ENCODE peak calls at places on chromosomes 16 and 17, in seven cellular contexts. One of them, this sample, is unnamed.

GRCh38 chr17:81346090-81346907 is 49.0 kb upstream of the BAHCC1 start:
- DNase-seq in astrocyte of the spinal cord: peak
- DNase-seq in activated CD4-positive, CD25-positive, alpha-beta regulatory T cell: peak
- DNase-seq in foreskin fibroblast: peak
- DNase-seq in GM19239: peak
- DNase-seq in progenitor cell of endocrine pancreas: peak
- DNase-seq in AG04450: peak
- DNase-seq in this sample: peak

GRCh38 chr17:41736983-41737679 is 2.7 kb upstream of the HAP1 start:
- DNase-seq in activated CD4-positive, CD25-positive, alpha-beta regulatory T cell: no peak
- DNase-seq in progenitor cell of endocrine pancreas: no peak
- DNase-seq in GM19239: no peak
- DNase-seq in foreskin fibroblast: no peak
- DNase-seq in AG04450: no peak
- DNase-seq in astrocyte of the spinal cord: no peak
- DNase-seq in this sample: no peak

GRCh38 chr16:10886739-10887269 is 9.8 kb downstream of the CIITA start:
- DNase-seq in astrocyte of the spinal cord: no peak
- DNase-seq in GM19239: no peak
- DNase-seq in progenitor cell of endocrine pancreas: no peak
- DNase-seq in foreskin fibroblast: no peak
- DNase-seq in AG04450: no peak
- DNase-seq in activated CD4-positive, CD25-positive, alpha-beta regulatory T cell: no peak
- DNase-seq in this sample: no peak

GRCh38 chr17:55053855-55054254 is 85.3 kb downstream of the STXBP4 start:
- DNase-seq in AG04450: no peak
- DNase-seq in astrocyte of the spinal cord: peak
- DNase-seq in GM19239: no peak
- DNase-seq in foreskin fibroblast: peak
- DNase-seq in activated CD4-positive, CD25-positive, alpha-beta regulatory T cell: no peak
- DNase-seq in progenitor cell of endocrine pancreas: no peak
- DNase-seq in this sample: no peak

GRCh38 chr16:12959072-12959471 is 57.7 kb downstream of the SHISA9 start:
- DNase-seq in astrocyte of the spinal cord: no peak
- DNase-seq in activated CD4-positive, CD25-positive, alpha-beta regulatory T cell: no peak
- DNase-seq in AG04450: no peak
- DNase-seq in progenitor cell of endocrine pancreas: no peak
- DNase-seq in GM19239: no peak
- DNase-seq in foreskin fibroblast: no peak
- DNase-seq in this sample: no peak

GRCh38 chr16:86833136-86833535 is 254.8 kb downstream of the FOXL1 start:
- DNase-seq in foreskin fibroblast: peak
- DNase-seq in activated CD4-positive, CD25-positive, alpha-beta regulatory T cell: no peak
- DNase-seq in astrocyte of the spinal cord: peak
- DNase-seq in GM19239: no peak
- DNase-seq in progenitor cell of endocrine pancreas: no peak
- DNase-seq in AG04450: no peak
- DNase-seq in this sample: no peak

GRCh38 chr17:36856921-36857381 is 80.3 kb upstream of the LHX1 start:
- DNase-seq in astrocyte of the spinal cord: no peak
- DNase-seq in progenitor cell of endocrine pancreas: no peak
- DNase-seq in AG04450: no peak
- DNase-seq in activated CD4-positive, CD25-positive, alpha-beta regulatory T cell: no peak
- DNase-seq in foreskin fibroblast: peak
- DNase-seq in GM19239: no peak
- DNase-seq in this sample: no peak

GRCh38 chr16:55323637-55324490 is at the start of gene IRX6:
- DNase-seq in AG04450: no peak
- DNase-seq in progenitor cell of endocrine pancreas: peak
- DNase-seq in activated CD4-positive, CD25-positive, alpha-beta regulatory T cell: no peak
- DNase-seq in foreskin fibroblast: peak
- DNase-seq in GM19239: no peak
- DNase-seq in astrocyte of the spinal cord: no peak
- DNase-seq in this sample: no peak

GRCh38 chr17:11506635-11507034 is 91.6 kb upstream of the DNAH9 start:
- DNase-seq in AG04450: no peak
- DNase-seq in GM19239: no peak
- DNase-seq in activated CD4-positive, CD25-positive, alpha-beta regulatory T cell: no peak
- DNase-seq in foreskin fibroblast: no peak
- DNase-seq in progenitor cell of endocrine pancreas: peak
- DNase-seq in astrocyte of the spinal cord: no peak
- DNase-seq in this sample: no peak

GRCh38 chr16:65473699-65474098 is 351.8 kb upstream of the CDH11 start:
- DNase-seq in astrocyte of the spinal cord: no peak
- DNase-seq in AG04450: no peak
- DNase-seq in progenitor cell of endocrine pancreas: no peak
- DNase-seq in GM19239: no peak
- DNase-seq in foreskin fibroblast: no peak
- DNase-seq in activated CD4-positive, CD25-positive, alpha-beta regulatory T cell: no peak
- DNase-seq in this sample: no peak

GRCh38 chr17:29577009-29577777 is 8.7 kb downstream of the TP53I13 start:
- DNase-seq in astrocyte of the spinal cord: no peak
- DNase-seq in AG04450: no peak
- DNase-seq in GM19239: no peak
- DNase-seq in foreskin fibroblast: no peak
- DNase-seq in activated CD4-positive, CD25-positive, alpha-beta regulatory T cell: no peak
- DNase-seq in progenitor cell of endocrine pancreas: no peak
- DNase-seq in this sample: no peak

GRCh38 chr17:49440581-49440980 is 25.9 kb upstream of the PHB1 start:
- DNase-seq in GM19239: no peak
- DNase-seq in progenitor cell of endocrine pancreas: no peak
- DNase-seq in foreskin fibroblast: no peak
- DNase-seq in AG04450: no peak
- DNase-seq in astrocyte of the spinal cord: no peak
- DNase-seq in activated CD4-positive, CD25-positive, alpha-beta regulatory T cell: no peak
- DNase-seq in this sample: no peak

GRCh38 chr16:88703486-88704309 is 2.5 kb downstream of the RNF166 start:
- DNase-seq in AG04450: no peak
- DNase-seq in activated CD4-positive, CD25-positive, alpha-beta regulatory T cell: peak
- DNase-seq in astrocyte of the spinal cord: no peak
- DNase-seq in progenitor cell of endocrine pancreas: no peak
- DNase-seq in GM19239: no peak
- DNase-seq in foreskin fibroblast: no peak
- DNase-seq in this sample: no peak

GRCh38 chr17:8016632-8017424 is 14.4 kb downstream of the GUCY2D start:
- DNase-seq in foreskin fibroblast: no peak
- DNase-seq in GM19239: no peak
- DNase-seq in astrocyte of the spinal cord: peak
- DNase-seq in activated CD4-positive, CD25-positive, alpha-beta regulatory T cell: no peak
- DNase-seq in AG04450: no peak
- DNase-seq in progenitor cell of endocrine pancreas: peak
- DNase-seq in this sample: no peak

GRCh38 chr16:83365166-83365565 is 442.6 kb upstream of the HSBP1 start:
- DNase-seq in AG04450: no peak
- DNase-seq in activated CD4-positive, CD25-positive, alpha-beta regulatory T cell: no peak
- DNase-seq in GM19239: no peak
- DNase-seq in astrocyte of the spinal cord: no peak
- DNase-seq in progenitor cell of endocrine pancreas: no peak
- DNase-seq in foreskin fibroblast: peak
- DNase-seq in this sample: no peak

GRCh38 chr17:69415431-69415830 is 934 bp downstream of the MAP2K6 start:
- DNase-seq in progenitor cell of endocrine pancreas: no peak
- DNase-seq in AG04450: no peak
- DNase-seq in activated CD4-positive, CD25-positive, alpha-beta regulatory T cell: no peak
- DNase-seq in GM19239: no peak
- DNase-seq in astrocyte of the spinal cord: no peak
- DNase-seq in foreskin fibroblast: no peak
- DNase-seq in this sample: no peak

GRCh38 chr17:17807440-17807839 is 29.3 kb downstream of the SREBF1 start:
- DNase-seq in foreskin fibroblast: no peak
- DNase-seq in GM19239: no peak
- DNase-seq in astrocyte of the spinal cord: no peak
- DNase-seq in activated CD4-positive, CD25-positive, alpha-beta regulatory T cell: no peak
- DNase-seq in progenitor cell of endocrine pancreas: no peak
- DNase-seq in AG04450: no peak
- DNase-seq in this sample: no peak

GRCh38 chr16:74626741-74627416 is 20.0 kb upstream of the GLG1 start:
- DNase-seq in astrocyte of the spinal cord: peak
- DNase-seq in activated CD4-positive, CD25-positive, alpha-beta regulatory T cell: no peak
- DNase-seq in foreskin fibroblast: peak
- DNase-seq in progenitor cell of endocrine pancreas: no peak
- DNase-seq in AG04450: no peak
- DNase-seq in GM19239: no peak
- DNase-seq in this sample: no peak